ENCODE peak calls at places on chromosomes 3 and 15, in four cellular contexts. M is H9, A is type B pancreatic cell, N is Peyer's patch. W is an unnamed sample.

GRCh38 chr3:84039091-84039490 is 919.7 kb upstream of the CADM2 start:
- DNase-seq in N (no peak), A (no peak), M (no peak), W (no peak)

GRCh38 chr3:8625991-8626390 is 18.6 kb downstream of the SSUH2 start:
- DNase-seq in N (no peak), A (no peak), M (no peak), W (no peak)

GRCh38 chr3:181521831-181522230 is 189.9 kb upstream of the SOX2 start:
- DNase-seq in A (no peak), M (no peak), N (no peak), W (no peak)

GRCh38 chr3:155024006-155024638 is 56.0 kb upstream of the MME start:
- DNase-seq in A (no peak), M (no peak), N (no peak), W (no peak)

GRCh38 chr15:77596821-77597803 is 35.6 kb downstream of the LINGO1 start:
- DNase-seq in N (no peak), M (no peak), A (no peak), W (no peak)

GRCh38 chr15:57445872-57446271 is 69.6 kb downstream of the CGNL1 start:
- DNase-seq in M (no peak), N (no peak), A (no peak), W (no peak)

GRCh38 chr15:100096700-100097099 is 245.1 kb downstream of the ADAMTS17 start:
- DNase-seq in A (peak), N (no peak), M (no peak), W (no peak)

GRCh38 chr15:91270747-91271146 is 170.7 kb downstream of the SV2B start:
- DNase-seq in N (no peak), M (no peak), A (no peak), W (no peak)

GRCh38 chr3:127786358-127787070 is 35.8 kb downstream of the MGLL start:
- DNase-seq in N (peak), M (no peak), A (no peak), W (no peak)

GRCh38 chr3:89947357-89947954 is 840.0 kb downstream of the EPHA3 start:
- DNase-seq in M (peak), N (peak), A (no peak), W (no peak)

GRCh38 chr3:112786881-112787625 is 59.6 kb downstream of the CD200R1L start:
- DNase-seq in M (no peak), A (no peak), N (no peak), W (no peak)

GRCh38 chr3:112477891-112478290 is 21.4 kb downstream of the BTLA start:
- DNase-seq in N (no peak), A (no peak), M (no peak), W (no peak)

GRCh38 chr15:64911317-64912186 is at the start of gene ANKDD1A:
- DNase-seq in A (peak), N (peak), M (peak), W (peak)

GRCh38 chr3:169494982-169495381 is 168.5 kb downstream of the MECOM start:
- DNase-seq in M (no peak), A (no peak), N (no peak), W (no peak)

GRCh38 chr3:56790016-56790950 is 11.5 kb downstream of the ARHGEF3 start:
- DNase-seq in A (no peak), N (no peak), M (no peak), W (no peak)

GRCh38 chr3:11558002-11558401 is 85.7 kb downstream of the VGLL4 start:
- DNase-seq in M (no peak), A (no peak), N (no peak), W (no peak)

GRCh38 chr3:138348950-138349739 is 766 bp downstream of the MRAS start:
- DNase-seq in N (no peak), A (no peak), M (peak), W (peak)

GRCh38 chr15:74845208-74845568 is 2.2 kb upstream of the ULK3 start:
- DNase-seq in N (no peak), M (no peak), A (no peak), W (no peak)

GRCh38 chr15:40930430-40931299 is 1.5 kb downstream of the DLL4 start:
- DNase-seq in A (peak), N (peak), M (peak), W (peak)

GRCh38 chr15:62977952-62978811 is 64.4 kb upstream of the TPM1 start:
- DNase-seq in N (no peak), A (no peak), M (no peak), W (no peak)

GRCh38 chr3:42489937-42490227 is 12.6 kb upstream of the VIPR1 start:
- DNase-seq in M (no peak), N (no peak), A (no peak), W (no peak)

GRCh38 chr15:50261979-50262378 is 3.5 kb downstream of the HDC start:
- DNase-seq in M (no peak), N (no peak), A (no peak), W (no peak)

GRCh38 chr15:70140543-70141375 is 43.0 kb upstream of the TLE3 start:
- DNase-seq in N (no peak), M (peak), A (no peak), W (no peak)

DNA sequence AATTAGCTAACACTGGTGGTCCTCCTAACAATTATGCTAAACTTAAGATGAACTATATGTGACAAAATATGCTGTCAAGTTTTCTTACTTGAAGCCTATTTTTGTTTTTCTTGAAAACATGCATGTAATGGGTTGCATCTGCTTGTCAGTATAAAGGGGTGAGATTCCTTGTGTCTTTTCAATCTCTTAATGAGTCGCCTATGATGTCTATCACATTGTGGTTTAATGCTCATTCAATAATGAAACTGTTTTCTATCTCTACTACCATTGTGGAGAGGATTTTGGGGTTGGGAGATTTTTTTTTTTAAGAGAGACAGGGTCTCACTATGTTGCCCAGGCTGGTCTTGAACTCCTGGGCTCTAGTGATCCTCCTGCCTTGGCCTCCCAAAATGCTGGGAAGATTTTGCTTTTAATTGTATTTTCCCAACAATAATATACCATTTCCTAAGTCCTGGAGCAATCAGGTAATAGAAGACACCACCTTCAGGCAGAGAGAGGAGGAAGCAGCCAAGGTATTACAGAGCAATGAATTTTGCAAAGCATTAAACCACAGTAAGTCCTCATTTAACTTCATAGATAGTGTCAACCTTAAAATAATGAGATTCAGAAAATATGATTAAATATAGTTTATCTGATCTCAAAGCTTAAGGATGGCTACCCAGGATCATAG is 17.4 kb upstream of the TRMT10C start:
- DNase-seq in M (no peak), N (no peak), A (no peak), W (no peak)
- TF ChIP-seq CTCF in M (peak), N (no peak), A (peak), W (no peak)

GRCh38 chr3:178949896-178950295 is 121.7 kb downstream of the ZMAT3 start:
- DNase-seq in M (no peak), N (no peak), A (no peak), W (no peak)

GRCh38 chr3:178950676-178951075 is 120.9 kb downstream of the ZMAT3 start:
- DNase-seq in M (no peak), N (no peak), A (no peak), W (no peak)

GRCh38 chr3:178948546-178948945 is 123.1 kb downstream of the ZMAT3 start:
- DNase-seq in M (no peak), A (no peak), N (no peak), W (no peak)

GRCh38 chr3:178947738-178948137 is 123.9 kb downstream of the ZMAT3 start:
- DNase-seq in M (no peak), A (no peak), N (no peak), W (no peak)
- TF ChIP-seq CTCF in M (peak), A (peak), N (no peak), W (no peak)

DNA sequence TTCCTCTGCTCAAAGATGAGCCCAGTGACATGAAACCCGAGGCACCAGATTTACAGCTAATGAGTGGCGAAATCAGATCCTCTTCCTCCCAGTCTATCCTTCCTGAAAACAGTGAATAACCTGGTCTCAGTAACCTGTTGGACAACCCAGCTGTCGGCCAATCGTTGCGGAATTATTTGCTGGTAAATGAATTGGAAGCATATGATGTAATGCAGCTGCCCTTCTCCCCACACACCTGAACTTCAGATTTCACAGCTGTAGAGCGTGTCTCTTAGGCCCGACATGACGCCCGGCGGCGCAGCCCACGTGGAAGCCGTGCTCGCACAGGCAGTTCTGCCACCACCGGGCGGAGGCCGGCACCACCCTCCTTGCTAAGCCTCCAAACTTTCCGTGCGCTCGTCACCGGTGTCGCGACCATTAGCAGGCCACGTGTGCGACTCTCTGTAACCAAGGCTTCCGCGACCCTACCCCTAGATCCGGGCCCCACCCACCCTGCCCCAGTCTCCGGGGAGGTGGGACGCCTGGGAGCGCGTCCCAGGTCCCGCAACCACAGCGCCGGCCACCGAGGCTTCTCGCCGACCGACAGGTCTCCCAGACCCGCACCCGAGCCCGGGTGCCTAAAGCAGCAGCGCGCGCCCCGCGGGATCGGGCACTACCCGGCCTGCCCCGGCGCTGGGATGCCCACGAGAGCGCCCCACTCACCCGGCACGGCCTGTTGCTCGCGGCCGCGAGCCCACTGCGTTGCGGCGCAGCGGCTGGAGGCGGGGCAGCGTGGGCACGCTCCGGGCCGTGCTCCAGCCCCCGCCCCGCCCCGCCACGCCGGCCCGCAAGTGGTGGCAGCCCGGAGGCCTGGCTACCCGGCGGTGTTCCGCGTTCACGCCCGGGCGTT is at the start of gene RIOX2:
- DNase-seq in M (peak), N (peak), A (peak), W (peak)
- TF ChIP-seq CTCF in M (no peak), N (no peak), A (no peak), W (no peak)

GRCh38 chr3:80564391-80564790 is 796.6 kb upstream of the ROBO1 start:
- DNase-seq in N (no peak), M (no peak), A (no peak), W (no peak)

GRCh38 chr3:80554304-80554703 is 786.5 kb upstream of the ROBO1 start:
- DNase-seq in A (no peak), M (no peak), N (no peak), W (no peak)

GRCh38 chr3:80556728-80557127 is 788.9 kb upstream of the ROBO1 start:
- DNase-seq in M (no peak), N (no peak), A (no peak), W (no peak)

DNA sequence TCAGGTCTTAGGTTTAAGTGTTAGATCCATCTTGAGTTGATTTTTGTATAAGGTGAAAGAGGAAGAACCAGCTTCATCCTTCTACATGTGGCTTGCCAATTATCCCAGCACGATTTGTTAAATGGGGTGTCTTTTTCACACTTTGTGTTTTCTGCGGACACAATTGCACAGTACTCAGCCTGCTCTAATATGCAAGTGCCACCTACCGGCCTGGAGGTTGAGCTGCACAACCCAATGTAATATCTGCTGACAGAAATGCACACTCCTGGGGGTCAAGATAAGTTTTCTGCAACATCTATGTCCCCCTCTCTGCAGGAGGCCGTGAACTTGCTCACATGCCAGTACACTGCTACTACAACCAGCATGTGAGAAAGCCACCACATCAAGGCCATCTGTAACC is 791.9 kb upstream of the ROBO1 start:
- DNase-seq in M (no peak), A (no peak), N (no peak), W (no peak)
- TF ChIP-seq CTCF in M (peak), A (no peak), N (no peak), W (no peak)

GRCh38 chr3:194245975-194246561 is 105.1 kb downstream of the CPN2 start:
- DNase-seq in M (peak), N (no peak), A (no peak), W (no peak)
- TF ChIP-seq CTCF in M (peak), N (no peak), A (peak), W (no peak)

GRCh38 chr3:129868912-129869311 is 24.6 kb downstream of the TMCC1 start:
- DNase-seq in A (no peak), M (no peak), N (no peak), W (no peak)
- TF ChIP-seq CTCF in A (no peak), M (no peak), N (no peak), W (no peak)

DNA sequence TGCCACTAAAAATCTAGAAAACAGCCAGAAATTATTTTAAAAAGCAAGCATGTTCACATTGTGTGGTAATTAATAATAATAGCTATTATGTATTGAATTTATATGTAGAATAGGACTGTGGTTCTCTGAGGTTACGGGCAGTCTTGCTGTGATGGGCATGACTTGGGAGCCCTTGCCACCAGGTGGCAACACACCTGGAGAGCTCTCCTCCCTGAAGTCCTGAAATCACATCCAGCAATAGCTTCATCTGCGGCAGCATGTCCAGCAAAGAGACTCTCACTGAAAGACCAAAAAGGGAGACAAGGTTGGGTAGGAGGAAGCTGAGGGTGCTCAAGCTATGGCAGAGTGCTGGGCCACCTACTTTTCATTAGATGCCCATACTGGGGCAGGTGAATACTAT is 206.8 kb upstream of the IL12A start:
- DNase-seq in M (no peak), A (no peak), N (no peak), W (no peak)
- TF ChIP-seq CTCF in M (peak), A (no peak), N (no peak), W (no peak)

DNA sequence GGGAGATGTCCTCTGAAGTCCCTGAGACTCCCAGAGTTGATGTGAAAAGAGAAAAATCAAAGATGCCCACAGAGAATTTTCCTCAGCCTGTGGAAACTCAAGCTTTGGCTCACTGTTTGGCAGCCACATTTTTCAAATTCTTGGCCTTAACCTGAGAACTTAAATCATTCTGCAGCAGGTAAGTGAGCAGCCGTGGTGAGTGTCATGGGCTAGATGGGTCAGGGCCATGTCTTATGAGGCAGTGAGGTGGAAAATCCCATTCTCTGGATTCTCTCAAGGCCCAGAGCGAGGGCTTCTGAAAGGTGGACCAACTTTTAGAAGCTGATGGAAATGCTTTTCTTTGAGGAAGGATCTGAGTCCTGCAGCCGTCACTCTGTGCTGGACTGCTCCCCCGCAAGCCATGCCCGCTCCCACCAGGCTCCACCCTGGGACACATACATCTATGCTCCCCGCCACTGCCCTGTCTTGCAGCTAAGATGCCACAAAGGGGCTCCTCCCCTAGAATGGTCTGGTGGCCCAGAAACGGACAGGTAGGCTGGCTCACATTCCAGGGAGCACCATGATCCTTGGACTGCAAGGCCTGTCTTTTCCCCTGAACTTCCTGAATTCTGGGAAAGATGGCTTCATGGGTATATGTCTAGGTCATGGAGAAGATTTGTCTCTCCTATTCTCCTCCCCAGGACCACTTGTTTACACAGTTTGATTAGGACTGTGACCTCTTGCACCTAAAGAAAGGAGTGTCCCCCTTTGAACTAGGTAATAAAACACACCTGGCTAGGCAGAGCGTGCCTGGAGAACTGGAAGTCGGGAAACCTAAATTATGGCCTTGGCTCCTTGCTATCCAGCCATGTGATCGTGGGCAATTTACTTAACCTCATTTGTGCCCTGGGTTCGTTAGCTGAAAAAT is 221.0 kb upstream of the BHLHE40 start:
- DNase-seq in A (no peak), M (no peak), N (no peak), W (no peak)
- TF ChIP-seq CTCF in A (no peak), M (no peak), N (no peak), W (no peak)

GRCh38 chr3:148880681-148881080 is 15.6 kb downstream of the CPA3 start:
- DNase-seq in M (peak), A (no peak), N (no peak), W (no peak)
- TF ChIP-seq CTCF in M (peak), A (peak), N (no peak), W (no peak)

W was measured in glutamatergic neuron.